ENCODE peak calls at places on chromosomes 1 and 21, in eight cellular contexts. R is thoracic aorta; O is spleen; K is SK-N-MC; H is tibial nerve; E is neural progenitor cell; F is CD4-positive, alpha-beta T cell; M is cardiac muscle cell. B is an unnamed sample.

GRCh38 chr1:10626011-10626731 is 151.4 kb downstream of the PEX14 start:
- DNase-seq in H (no peak), F (no peak), E (no peak), R (no peak), M (no peak), O (peak; percentile 46), K (no peak), B (peak; percentile 31)

GRCh38 chr1:161158316-161159016 is 834 bp upstream of the USP21 start:
- DNase-seq in K (no peak), F (no peak), M (no peak), E (no peak), O (no peak), H (no peak), R (no peak), B (no peak)

GRCh38 chr1:46551597-46552095 is at the start of gene KNCN:
- DNase-seq in E (no peak), H (no peak), F (no peak), O (no peak), K (no peak), R (no peak), M (no peak), B (no peak)

GRCh38 chr1:153122831-153123421 is 9.6 kb upstream of the SPRR2F start:
- DNase-seq in R (no peak), E (peak; percentile 16), K (no peak), M (no peak), H (no peak), O (no peak), F (no peak), B (no peak)

GRCh38 chr1:101967871-101968270 is 28.9 kb downstream of the OLFM3 start:
- DNase-seq in E (no peak), F (no peak), O (no peak), H (no peak), R (no peak), K (no peak), M (no peak), B (no peak)

GRCh38 chr1:58749646-58750045 is 34.2 kb downstream of the JUN start:
- DNase-seq in R (no peak), K (no peak), M (no peak), H (no peak), E (no peak), O (no peak), F (no peak), B (no peak)

GRCh38 chr1:8627728-8628127 is 189.7 kb downstream of the RERE start:
- DNase-seq in K (no peak), M (no peak), R (no peak), F (no peak), H (no peak), O (no peak), E (no peak), B (no peak)

GRCh38 chr1:170578356-170578755 is 46.4 kb downstream of the GORAB start:
- DNase-seq in E (no peak), R (no peak), F (no peak), O (no peak), H (no peak), M (no peak), K (no peak), B (no peak)

GRCh38 chr1:224292419-224292818 is 37.6 kb downstream of the NVL start:
- DNase-seq in K (no peak), E (no peak), M (peak; percentile 2), R (no peak), F (no peak), O (no peak), H (no peak), B (no peak)

GRCh38 chr1:171366099-171366498 is 52.1 kb downstream of the FMO4 start:
- DNase-seq in K (peak; percentile 63), H (no peak), E (no peak), O (no peak), R (no peak), F (no peak), M (peak; percentile 80), B (no peak)

GRCh38 chr1:91997607-91998195 is 32.1 kb upstream of the EPHX4 start:
- DNase-seq in E (peak; percentile 54), H (no peak), K (peak; percentile 35), F (no peak), O (no peak), M (peak; percentile 75), R (no peak), B (no peak)

GRCh38 chr1:167489581-167490340 is 28.6 kb downstream of the CD247 start:
- DNase-seq in R (no peak), E (peak; percentile 94), O (no peak), K (no peak), H (no peak), M (no peak), F (peak; percentile 71), B (no peak)

GRCh38 chr1:156926175-156926574 is 5.7 kb downstream of the LRRC71 start:
- DNase-seq in H (no peak), E (no peak), K (peak; percentile 26), R (no peak), M (peak; percentile 55), O (no peak), F (peak; percentile 7), B (peak; percentile 89)

GRCh38 chr1:233613252-233614172 is at the start of gene KCNK1:
- DNase-seq in K (no peak), E (peak; percentile 79), R (peak; percentile 15), O (no peak), M (peak; percentile 94), H (no peak), F (no peak), B (peak; percentile 91)

GRCh38 chr1:119674835-119675289 is 26.8 kb upstream of the ZNF697 start:
- DNase-seq in O (no peak), E (no peak), H (no peak), F (no peak), M (peak; percentile 94), K (no peak), R (no peak), B (no peak)

GRCh38 chr1:3954391-3955160 is 54.5 kb upstream of the C1orf174 start:
- DNase-seq in O (no peak), H (no peak), F (no peak), E (peak; percentile 15), K (no peak), R (no peak), M (no peak), B (no peak)

GRCh38 chr1:228359613-228360532 is 46.8 kb downstream of the TRIM11 start:
- DNase-seq in K (no peak), M (no peak), O (peak; percentile 74), E (no peak), H (no peak), R (no peak), F (no peak), B (no peak)
- H3K27ac ChIP-seq in K (no peak overlapping the region), M (peak overlapping the region; percentile 76), O (peak overlapping the region; percentile 83), E (no peak overlapping the region), H (no peak overlapping the region), R (no peak overlapping the region), F (no peak overlapping the region), B (no peak overlapping the region)

GRCh38 chr1:19599810-19600209 is 44.3 kb upstream of the NBL1 start:
- DNase-seq in H (no peak), K (no peak), O (no peak), R (no peak), E (no peak), M (no peak), F (no peak), B (no peak)
- H3K27ac ChIP-seq in H (no peak overlapping the region), K (no peak overlapping the region), O (no peak overlapping the region), R (no peak overlapping the region), E (no peak overlapping the region), M (no peak overlapping the region), F (peak overlapping the region; percentile 78), B (no peak overlapping the region)

GRCh38 chr1:66271216-66271903 is 262.6 kb upstream of the SGIP1 start:
- DNase-seq in M (peak; percentile 99), F (peak; percentile 23), R (peak; percentile 64), E (peak; percentile 14), O (no peak), K (peak; percentile 97), H (peak; percentile 78), B (no peak)
- H3K27ac ChIP-seq in M (peak overlapping the region; percentile 82), F (no peak overlapping the region), R (peak overlapping the region; percentile 61), E (no peak overlapping the region), O (peak overlapping the region; percentile 67), K (peak overlapping the region; percentile 96), H (peak overlapping the region; percentile 72), B (peak overlapping the region; percentile 75)

GRCh38 chr1:113519561-113519960 is 129.2 kb downstream of the MAGI3 start:
- DNase-seq in H (no peak), R (no peak), K (no peak), O (no peak), E (no peak), F (no peak), M (peak; percentile 17), B (no peak)

GRCh38 chr1:113517983-113518382 is 127.7 kb downstream of the MAGI3 start:
- DNase-seq in O (no peak), M (no peak), E (no peak), F (no peak), H (no peak), R (no peak), K (no peak), B (no peak)

GRCh38 chr1:113517346-113517745 is 127.0 kb downstream of the MAGI3 start:
- DNase-seq in F (no peak), K (no peak), E (no peak), M (no peak), R (no peak), H (no peak), O (no peak), B (no peak)

GRCh38 chr1:113511269-113511668 is 121.0 kb downstream of the MAGI3 start:
- DNase-seq in H (no peak), M (no peak), O (no peak), K (no peak), F (no peak), R (no peak), E (no peak), B (no peak)

DNA sequence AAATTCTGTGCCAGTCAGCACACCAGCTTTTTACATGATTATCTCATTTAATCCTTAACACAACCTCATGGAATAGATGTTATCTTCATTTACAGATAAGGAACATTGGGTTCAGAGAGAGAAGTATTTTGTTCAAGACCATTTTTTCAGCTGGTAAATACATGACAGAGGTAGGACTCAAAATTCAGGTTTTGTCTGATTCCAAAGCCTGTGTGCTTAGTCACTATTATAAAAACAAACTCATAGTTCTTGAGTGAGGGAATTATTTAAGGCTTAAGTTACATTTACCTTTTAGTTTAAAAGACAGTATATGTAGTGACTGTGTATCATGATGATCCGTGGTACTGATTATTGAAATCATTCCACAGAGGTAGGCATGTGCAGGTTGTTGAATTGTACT is 125.2 kb downstream of the MAGI3 start:
- DNase-seq in K (no peak), E (no peak), F (no peak), M (no peak), O (no peak), H (no peak), R (no peak), B (no peak)
- H3K27ac ChIP-seq in K (no peak overlapping the region), E (no peak overlapping the region), F (no peak overlapping the region), M (no peak overlapping the region), O (no peak overlapping the region), H (no peak overlapping the region), R (no peak overlapping the region), B (no peak overlapping the region)

DNA sequence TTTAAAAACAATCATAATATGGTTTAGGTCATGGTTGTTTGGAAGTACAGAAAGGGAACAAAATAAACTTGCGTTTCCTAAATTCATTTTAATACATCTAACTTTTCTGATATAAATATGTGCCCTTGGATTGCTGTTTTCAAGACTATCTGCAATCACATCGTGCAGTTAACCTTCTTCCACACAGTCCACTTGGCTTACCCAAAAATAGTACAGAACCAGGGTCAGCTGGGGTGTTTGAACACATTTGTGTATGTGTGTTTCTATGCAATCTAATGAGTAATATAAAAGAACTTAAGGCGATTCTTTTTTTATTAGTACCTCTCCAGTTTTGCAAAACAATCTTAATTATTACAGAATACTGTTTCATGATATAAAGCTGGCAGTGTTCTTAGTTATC is 19.9 kb downstream of the SAMSN1 start:
- DNase-seq in O (no peak), E (no peak), F (no peak), K (no peak), R (no peak), H (no peak), M (no peak), B (no peak)
- H3K27ac ChIP-seq in O (peak overlapping the region; percentile 48), E (no peak overlapping the region), F (no peak overlapping the region), K (no peak overlapping the region), R (no peak overlapping the region), H (peak overlapping the region; percentile 51), M (peak overlapping the region; percentile 29), B (peak overlapping the region; percentile 14)